ENCODE peak calls at places on chromosomes 4 and X, in seven cellular contexts. Q is AG09309, U is thoracic aorta, I is Panc1, D is choroid plexus epithelial cell, Z is lower lobe of right lung, M is AG04450. Y is an unnamed sample.
A peak's percentile ranks its signal among the peaks of the same experiment; 100 is the strongest.

GRCh38 chrX:103565197-103565596 is 20.1 kb upstream of the TCEAL4 start:
- DNase-seq in Q (no peak), U (no peak), I (no peak), D (no peak), Z (no peak), M (no peak), Y (no peak)

GRCh38 chrX:72107841-72108590 is 23.7 kb downstream of the RTL5 start:
- DNase-seq in Q (no peak), U (no peak), I (no peak), D (no peak), Z (no peak), M (no peak), Y (no peak)

GRCh38 chr4:140937866-140938265 is 181.7 kb upstream of the TBC1D9 start:
- DNase-seq in Q (peak; percentile 83), U (no peak), I (no peak), D (peak; percentile 80), Z (no peak), M (no peak), Y (no peak)

GRCh38 chrX:1077140-1077539 is 135.3 kb downstream of the CRLF2 start:
- DNase-seq in Q (no peak), U (no peak), I (no peak), D (no peak), Z (no peak), M (no peak), Y (no peak)

GRCh38 chrX:68880846-68881513 is 52.2 kb downstream of the EFNB1 start:
- DNase-seq in Q (no peak), U (no peak), I (no peak), D (no peak), Z (no peak), M (no peak), Y (no peak)

GRCh38 chr4:75686346-75686745 is 13.1 kb upstream of the G3BP2 start:
- DNase-seq in Q (no peak), U (no peak), I (no peak), D (no peak), Z (no peak), M (no peak), Y (no peak)

GRCh38 chrX:105701310-105702052 is 120.9 kb upstream of the NRK start:
- DNase-seq in Q (no peak), U (no peak), I (no peak), D (peak; percentile 38), Z (no peak), M (no peak), Y (peak; percentile 27)

GRCh38 chr4:123017636-123018390 is 95.4 kb upstream of the NUDT6 start:
- DNase-seq in Q (peak; percentile 20), U (no peak), I (no peak), D (peak; percentile 74), Z (no peak), M (no peak), Y (peak; percentile 34)

GRCh38 chr4:98416844-98417243 is 155.7 kb downstream of the RAP1GDS1 start:
- DNase-seq in Q (no peak), U (no peak), I (no peak), D (no peak), Z (no peak), M (no peak), Y (no peak)

GRCh38 chrX:41027388-41027787 is 57.9 kb upstream of the USP9X start:
- DNase-seq in Q (peak; percentile 61), U (no peak), I (no peak), D (peak; percentile 89), Z (no peak), M (peak; percentile 38), Y (peak; percentile 53)

GRCh38 chr4:118954246-118954645 is 65.6 kb downstream of the SYNPO2 start:
- DNase-seq in Q (no peak), U (no peak), I (no peak), D (peak; percentile 57), Z (no peak), M (no peak), Y (peak; percentile 24)

GRCh38 chrX:128975716-128976115 is 547.6 kb downstream of the SMARCA1 start:
- DNase-seq in Q (no peak), U (no peak), I (peak; percentile 10), D (peak; percentile 4), Z (no peak), M (no peak), Y (peak; percentile 17)

GRCh38 chr4:88937081-88937480 is 119.9 kb downstream of the FAM13A start:
- DNase-seq in Q (no peak), U (no peak), I (no peak), D (peak; percentile 62), Z (no peak), M (no peak), Y (peak; percentile 57)

GRCh38 chr4:186831574-186831973 is 107.9 kb upstream of the FAT1 start:
- DNase-seq in Q (no peak), U (no peak), I (no peak), D (no peak), Z (no peak), M (no peak), Y (peak; percentile 61)

GRCh38 chrX:71245159-71245558 is 8.8 kb downstream of the ZMYM3 start:
- DNase-seq in Q (no peak), U (no peak), I (no peak), D (no peak), Z (no peak), M (no peak), Y (peak; percentile 45)

GRCh38 chrX:3175659-3176438 is 134.6 kb downstream of the ARSF start:
- DNase-seq in Q (no peak), U (no peak), I (no peak), D (peak; percentile 66), Z (no peak), M (no peak), Y (peak; percentile 40)

GRCh38 chr4:137468836-137469235 is 63.5 kb downstream of the PCDH18 start:
- DNase-seq in Q (no peak), U (no peak), I (no peak), D (no peak), Z (no peak), M (no peak), Y (no peak)

GRCh38 chr4:105923507-105924238 is 28.4 kb downstream of the NPNT start:
- DNase-seq in Q (no peak), U (peak; percentile 53), I (no peak), D (no peak), Z (no peak), M (no peak), Y (peak; percentile 53)

GRCh38 chrX:115533485-115533884 is 27.5 kb upstream of the PLS3 start:
- DNase-seq in Q (peak; percentile 60), U (no peak), I (no peak), D (peak; percentile 74), Z (no peak), M (peak; percentile 4), Y (peak; percentile 29)

GRCh38 chr4:28772066-28772465 is 1911.4 kb downstream of the STIM2 start:
- DNase-seq in Q (peak; percentile 23), U (no peak), I (no peak), D (peak; percentile 72), Z (no peak), M (peak; percentile 34), Y (peak; percentile 72)

GRCh38 chr4:17708992-17709759 is 72.2 kb downstream of the FAM184B start:
- DNase-seq in Q (no peak), U (no peak), I (no peak), D (no peak), Z (no peak), M (no peak), Y (no peak)

GRCh38 chr4:57090099-57090498 is 20.1 kb downstream of the IGFBP7 start:
- DNase-seq in Q (no peak), U (no peak), I (no peak), D (no peak), Z (no peak), M (no peak), Y (no peak)

GRCh38 chrX:40104649-40105015 is 6.9 kb upstream of the BCOR start:
- DNase-seq in Q (no peak), U (no peak), I (no peak), D (peak; percentile 56), Z (peak; percentile 60), M (no peak), Y (peak; percentile 56)

GRCh38 chrX:53716328-53717088 is 30.0 kb upstream of the HUWE1 start:
- DNase-seq in Q (no peak), U (no peak), I (no peak), D (peak; percentile 20), Z (no peak), M (no peak), Y (no peak)

GRCh38 chr4:12723849-12724447 is 760.2 kb downstream of the RAB28 start:
- DNase-seq in Q (no peak), U (no peak), I (no peak), D (peak; percentile 12), Z (no peak), M (no peak), Y (peak; percentile 3)
- TF ChIP-seq CTCF in Q (no peak), U (no peak), I (no peak), D (no peak), Z (no peak), M (no peak), Y (no peak)

GRCh38 chr4:54063737-54064316 is 578 bp downstream of the CHIC2 start:
- DNase-seq in Q (no peak), U (no peak), I (no peak), D (no peak), Z (peak; percentile 72), M (no peak), Y (peak; percentile 27)

GRCh38 chr4:54066718-54067129 is 2.3 kb upstream of the CHIC2 start:
- DNase-seq in Q (no peak), U (no peak), I (no peak), D (no peak), Z (no peak), M (no peak), Y (no peak)

GRCh38 chr4:54064317-54065275 is at the start of gene CHIC2:
- DNase-seq in Q (peak; percentile 77), U (peak; percentile 76), I (no peak), D (peak; percentile 96), Z (peak; percentile 98), M (peak; percentile 72), Y (peak; percentile 97)

GRCh38 chr4:54066088-54066415 is 1.6 kb upstream of the CHIC2 start:
- DNase-seq in Q (no peak), U (no peak), I (no peak), D (no peak), Z (no peak), M (no peak), Y (no peak)

GRCh38 chr4:54065282-54066087 is 1.1 kb upstream of the CHIC2 start:
- DNase-seq in Q (no peak), U (no peak), I (no peak), D (no peak), Z (no peak), M (no peak), Y (peak; percentile 18)
- H3K4me3 ChIP-seq in Q (no peak overlapping the region), U (peak overlapping the region; percentile 96), I (no peak overlapping the region), D (no peak overlapping the region), Z (peak overlapping the region; percentile 90), M (no peak overlapping the region), Y (no peak overlapping the region)

DNA sequence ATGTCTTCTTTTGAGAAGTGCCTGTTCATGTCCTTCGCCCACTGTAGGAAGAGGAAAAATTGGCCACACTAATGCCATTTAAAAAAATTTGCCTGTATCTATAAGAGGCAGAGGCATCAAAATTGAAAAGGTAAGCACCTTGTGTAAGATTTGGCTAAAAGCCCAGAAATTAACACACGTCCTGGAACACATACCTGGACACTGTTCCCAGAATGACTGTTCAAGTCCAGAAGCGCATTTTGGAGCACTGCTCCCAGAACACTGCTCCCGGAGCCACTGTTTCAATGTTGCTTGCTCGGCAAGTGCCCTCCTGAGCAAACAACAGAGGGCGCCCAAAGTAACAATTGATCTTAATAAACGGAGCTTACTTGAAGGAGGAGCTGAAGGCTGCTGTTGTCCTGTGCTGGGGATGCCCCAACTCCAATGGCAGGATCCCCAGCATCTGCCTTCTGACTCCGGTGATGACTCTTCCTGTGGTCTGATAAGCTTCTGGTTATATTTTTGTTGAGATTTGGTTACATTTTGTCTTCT is 1958.6 kb downstream of the C4orf33 start:
- DNase-seq in Q (no peak), U (no peak), I (no peak), D (no peak), Z (no peak), M (no peak), Y (peak; percentile 40)
- TF ChIP-seq CTCF in Q (no peak), U (no peak), I (no peak), D (no peak), Z (no peak), M (no peak), Y (no peak)

GRCh38 chr4:10093801-10094552 is 22.6 kb downstream of the WDR1 start:
- DNase-seq in Q (peak; percentile 91), U (no peak), I (no peak), D (peak; percentile 99), Z (peak; percentile 71), M (peak; percentile 55), Y (no peak)
- H3K4me3 ChIP-seq in Q (no peak overlapping the region), U (peak overlapping the region; percentile 26), I (no peak overlapping the region), D (no peak overlapping the region), Z (no peak overlapping the region), M (no peak overlapping the region), Y (no peak overlapping the region)

Y was measured in epithelial cell of esophagus.